ENCODE peak calls at places on chromosome 3, in eight cellular contexts. One of them, this sample, is unnamed.
A peak's percentile ranks its signal among the peaks of the same experiment; 100 is the strongest.

GRCh38 chr3:24734019-24734418 is 239.4 kb upstream of the THRB start:
- DNase-seq in suprapubic skin: no peak
- DNase-seq in cardiac muscle cell: no peak
- DNase-seq in HFFc6: no peak
- DNase-seq in ovary: no peak
- DNase-seq in cardiac fibroblast: no peak
- DNase-seq in left lung: no peak
- DNase-seq in neural progenitor cell: no peak
- DNase-seq in this sample: no peak

GRCh38 chr3:101964861-101965260 is 115.5 kb downstream of the NFKBIZ start:
- DNase-seq in ovary: no peak
- DNase-seq in cardiac fibroblast: peak; percentile 38
- DNase-seq in cardiac muscle cell: no peak
- DNase-seq in suprapubic skin: no peak
- DNase-seq in neural progenitor cell: peak; percentile 11
- DNase-seq in left lung: no peak
- DNase-seq in HFFc6: no peak
- DNase-seq in this sample: no peak

GRCh38 chr3:133477497-133477896 is 77.6 kb downstream of the BFSP2 start:
- DNase-seq in left lung: no peak
- DNase-seq in suprapubic skin: no peak
- DNase-seq in ovary: no peak
- DNase-seq in neural progenitor cell: no peak
- DNase-seq in cardiac fibroblast: no peak
- DNase-seq in cardiac muscle cell: no peak
- DNase-seq in HFFc6: no peak
- DNase-seq in this sample: no peak

GRCh38 chr3:147529551-147529950 is 120.4 kb downstream of the ZIC1 start:
- DNase-seq in cardiac fibroblast: no peak
- DNase-seq in left lung: no peak
- DNase-seq in HFFc6: no peak
- DNase-seq in cardiac muscle cell: no peak
- DNase-seq in suprapubic skin: no peak
- DNase-seq in neural progenitor cell: no peak
- DNase-seq in ovary: no peak
- DNase-seq in this sample: no peak

GRCh38 chr3:170320471-170321121 is 36.9 kb upstream of the SKIL start:
- DNase-seq in neural progenitor cell: no peak
- DNase-seq in cardiac muscle cell: no peak
- DNase-seq in HFFc6: no peak
- DNase-seq in left lung: no peak
- DNase-seq in cardiac fibroblast: no peak
- DNase-seq in ovary: no peak
- DNase-seq in suprapubic skin: no peak
- DNase-seq in this sample: no peak

GRCh38 chr3:195895078-195895899 is 13.1 kb downstream of the TNK2 start:
- DNase-seq in left lung: peak; percentile 57
- DNase-seq in cardiac muscle cell: peak; percentile 60
- DNase-seq in HFFc6: peak; percentile 33
- DNase-seq in cardiac fibroblast: peak; percentile 58
- DNase-seq in ovary: no peak
- DNase-seq in suprapubic skin: no peak
- DNase-seq in neural progenitor cell: peak; percentile 61
- DNase-seq in this sample: peak; percentile 77

GRCh38 chr3:141462176-141462859 is 24.5 kb upstream of the RASA2 start:
- DNase-seq in ovary: no peak
- DNase-seq in left lung: no peak
- DNase-seq in suprapubic skin: no peak
- DNase-seq in HFFc6: no peak
- DNase-seq in cardiac fibroblast: no peak
- DNase-seq in neural progenitor cell: no peak
- DNase-seq in cardiac muscle cell: no peak
- DNase-seq in this sample: no peak

GRCh38 chr3:193982258-193982659 is 153.7 kb upstream of the HES1 start:
- DNase-seq in suprapubic skin: peak; percentile 88
- DNase-seq in neural progenitor cell: no peak
- DNase-seq in HFFc6: no peak
- DNase-seq in ovary: peak; percentile 35
- DNase-seq in cardiac muscle cell: no peak
- DNase-seq in cardiac fibroblast: peak; percentile 38
- DNase-seq in left lung: peak; percentile 59
- DNase-seq in this sample: no peak

GRCh38 chr3:132417695-132418520 is 606 bp downstream of the DNAJC13 start:
- DNase-seq in cardiac fibroblast: peak; percentile 81
- DNase-seq in cardiac muscle cell: peak; percentile 59
- DNase-seq in neural progenitor cell: peak; percentile 68
- DNase-seq in suprapubic skin: no peak
- DNase-seq in ovary: peak; percentile 53
- DNase-seq in HFFc6: peak; percentile 67
- DNase-seq in left lung: peak; percentile 77
- DNase-seq in this sample: no peak

GRCh38 chr3:15405448-15406050 is 21.8 kb downstream of the METTL6 start:
- DNase-seq in neural progenitor cell: peak; percentile 70
- DNase-seq in cardiac muscle cell: peak; percentile 57
- DNase-seq in ovary: no peak
- DNase-seq in HFFc6: peak; percentile 61
- DNase-seq in suprapubic skin: no peak
- DNase-seq in cardiac fibroblast: peak; percentile 78
- DNase-seq in left lung: no peak
- DNase-seq in this sample: no peak

GRCh38 chr3:111846717-111847116 is 12.3 kb upstream of the PHLDB2 start:
- DNase-seq in suprapubic skin: no peak
- DNase-seq in cardiac muscle cell: no peak
- DNase-seq in left lung: no peak
- DNase-seq in cardiac fibroblast: peak; percentile 95
- DNase-seq in neural progenitor cell: no peak
- DNase-seq in HFFc6: peak; percentile 80
- DNase-seq in ovary: no peak
- DNase-seq in this sample: no peak

GRCh38 chr3:45011756-45012441 is 14.2 kb upstream of the CLEC3B start:
- DNase-seq in suprapubic skin: no peak
- DNase-seq in cardiac fibroblast: peak; percentile 96
- DNase-seq in ovary: peak; percentile 75
- DNase-seq in cardiac muscle cell: no peak
- DNase-seq in HFFc6: peak; percentile 87
- DNase-seq in left lung: no peak
- DNase-seq in neural progenitor cell: no peak
- DNase-seq in this sample: no peak

GRCh38 chr3:195574497-195575304 is 9.0 kb downstream of the APOD start:
- DNase-seq in ovary: no peak
- DNase-seq in cardiac fibroblast: no peak
- DNase-seq in neural progenitor cell: no peak
- DNase-seq in HFFc6: no peak
- DNase-seq in suprapubic skin: no peak
- DNase-seq in cardiac muscle cell: no peak
- DNase-seq in left lung: no peak
- DNase-seq in this sample: no peak

GRCh38 chr3:196067439-196067838 is 14.5 kb downstream of the TFRC start:
- DNase-seq in cardiac muscle cell: no peak
- DNase-seq in suprapubic skin: no peak
- DNase-seq in neural progenitor cell: no peak
- DNase-seq in left lung: no peak
- DNase-seq in HFFc6: no peak
- DNase-seq in cardiac fibroblast: no peak
- DNase-seq in ovary: no peak
- DNase-seq in this sample: no peak

GRCh38 chr3:160006282-160007163 is 17.9 kb downstream of the IL12A start:
- DNase-seq in cardiac fibroblast: peak; percentile 83
- DNase-seq in HFFc6: peak; percentile 58
- DNase-seq in suprapubic skin: no peak
- DNase-seq in ovary: no peak
- DNase-seq in left lung: no peak
- DNase-seq in neural progenitor cell: peak; percentile 64
- DNase-seq in cardiac muscle cell: peak; percentile 65
- DNase-seq in this sample: peak; percentile 32

GRCh38 chr3:13282986-13283876 is 136.9 kb downstream of the NUP210 start:
- DNase-seq in cardiac muscle cell: peak; percentile 72
- DNase-seq in neural progenitor cell: peak; percentile 70
- DNase-seq in cardiac fibroblast: no peak
- DNase-seq in suprapubic skin: no peak
- DNase-seq in left lung: peak; percentile 10
- DNase-seq in HFFc6: no peak
- DNase-seq in ovary: no peak
- DNase-seq in this sample: peak; percentile 62

GRCh38 chr3:123110238-123110952 is 43.6 kb downstream of the PDIA5 start:
- DNase-seq in cardiac fibroblast: no peak
- DNase-seq in left lung: no peak
- DNase-seq in neural progenitor cell: peak; percentile 81
- DNase-seq in ovary: no peak
- DNase-seq in cardiac muscle cell: no peak
- DNase-seq in suprapubic skin: no peak
- DNase-seq in HFFc6: no peak
- DNase-seq in this sample: no peak

GRCh38 chr3:134694946-134695543 is 44.2 kb upstream of the KY start:
- DNase-seq in left lung: no peak
- DNase-seq in HFFc6: no peak
- DNase-seq in ovary: no peak
- DNase-seq in neural progenitor cell: no peak
- DNase-seq in suprapubic skin: no peak
- DNase-seq in cardiac fibroblast: no peak
- DNase-seq in cardiac muscle cell: no peak
- DNase-seq in this sample: no peak

GRCh38 chr3:172666181-172666872 is 44.5 kb downstream of the NCEH1 start:
- DNase-seq in neural progenitor cell: no peak
- DNase-seq in HFFc6: no peak
- DNase-seq in cardiac muscle cell: no peak
- DNase-seq in suprapubic skin: no peak
- DNase-seq in ovary: no peak
- DNase-seq in left lung: no peak
- DNase-seq in cardiac fibroblast: peak; percentile 25
- DNase-seq in this sample: no peak
- TF ChIP-seq CTCF in neural progenitor cell: no peak
- TF ChIP-seq CTCF in HFFc6: no peak
- TF ChIP-seq CTCF in cardiac muscle cell: peak; percentile 51
- TF ChIP-seq CTCF in suprapubic skin: no peak
- TF ChIP-seq CTCF in ovary: no peak
- TF ChIP-seq CTCF in left lung: no peak
- TF ChIP-seq CTCF in cardiac fibroblast: peak; percentile 37
- TF ChIP-seq CTCF in this sample: no peak

GRCh38 chr3:108202834-108203233 is 19.4 kb downstream of the IFT57 start:
- DNase-seq in suprapubic skin: no peak
- DNase-seq in neural progenitor cell: no peak
- DNase-seq in cardiac muscle cell: no peak
- DNase-seq in left lung: no peak
- DNase-seq in HFFc6: peak; percentile 78
- DNase-seq in ovary: no peak
- DNase-seq in cardiac fibroblast: peak; percentile 65
- DNase-seq in this sample: peak; percentile 16
- TF ChIP-seq CTCF in suprapubic skin: no peak
- TF ChIP-seq CTCF in neural progenitor cell: no peak
- TF ChIP-seq CTCF in cardiac muscle cell: no peak
- TF ChIP-seq CTCF in left lung: no peak
- TF ChIP-seq CTCF in HFFc6: peak; percentile 24
- TF ChIP-seq CTCF in ovary: no peak
- TF ChIP-seq CTCF in cardiac fibroblast: no peak
- TF ChIP-seq CTCF in this sample: no peak

GRCh38 chr3:127038476-127038875 is 55.6 kb downstream of the PLXNA1 start:
- DNase-seq in cardiac muscle cell: no peak
- DNase-seq in cardiac fibroblast: no peak
- DNase-seq in left lung: peak; percentile 24
- DNase-seq in ovary: no peak
- DNase-seq in HFFc6: no peak
- DNase-seq in suprapubic skin: no peak
- DNase-seq in neural progenitor cell: no peak
- DNase-seq in this sample: no peak

GRCh38 chr3:127037423-127037841 is 54.5 kb downstream of the PLXNA1 start:
- DNase-seq in left lung: peak; percentile 28
- DNase-seq in neural progenitor cell: no peak
- DNase-seq in cardiac fibroblast: no peak
- DNase-seq in cardiac muscle cell: no peak
- DNase-seq in ovary: no peak
- DNase-seq in suprapubic skin: no peak
- DNase-seq in HFFc6: no peak
- DNase-seq in this sample: no peak

GRCh38 chr3:127038923-127039581 is 56.1 kb downstream of the PLXNA1 start:
- DNase-seq in left lung: peak; percentile 19
- DNase-seq in HFFc6: no peak
- DNase-seq in cardiac fibroblast: no peak
- DNase-seq in ovary: peak; percentile 22
- DNase-seq in neural progenitor cell: no peak
- DNase-seq in cardiac muscle cell: no peak
- DNase-seq in suprapubic skin: no peak
- DNase-seq in this sample: no peak

GRCh38 chr3:127037021-127037400 is 54.1 kb downstream of the PLXNA1 start:
- DNase-seq in neural progenitor cell: no peak
- DNase-seq in ovary: no peak
- DNase-seq in HFFc6: no peak
- DNase-seq in cardiac muscle cell: no peak
- DNase-seq in suprapubic skin: no peak
- DNase-seq in cardiac fibroblast: no peak
- DNase-seq in left lung: no peak
- DNase-seq in this sample: no peak

GRCh38 chr3:127037971-127038446 is 55.1 kb downstream of the PLXNA1 start:
- DNase-seq in cardiac fibroblast: no peak
- DNase-seq in suprapubic skin: no peak
- DNase-seq in left lung: peak; percentile 29
- DNase-seq in neural progenitor cell: no peak
- DNase-seq in cardiac muscle cell: no peak
- DNase-seq in HFFc6: no peak
- DNase-seq in ovary: peak; percentile 20
- DNase-seq in this sample: no peak
- TF ChIP-seq CTCF in cardiac fibroblast: no peak
- TF ChIP-seq CTCF in suprapubic skin: no peak
- TF ChIP-seq CTCF in left lung: no peak
- TF ChIP-seq CTCF in neural progenitor cell: no peak
- TF ChIP-seq CTCF in cardiac muscle cell: no peak
- TF ChIP-seq CTCF in HFFc6: no peak
- TF ChIP-seq CTCF in ovary: no peak
- TF ChIP-seq CTCF in this sample: no peak

DNA sequence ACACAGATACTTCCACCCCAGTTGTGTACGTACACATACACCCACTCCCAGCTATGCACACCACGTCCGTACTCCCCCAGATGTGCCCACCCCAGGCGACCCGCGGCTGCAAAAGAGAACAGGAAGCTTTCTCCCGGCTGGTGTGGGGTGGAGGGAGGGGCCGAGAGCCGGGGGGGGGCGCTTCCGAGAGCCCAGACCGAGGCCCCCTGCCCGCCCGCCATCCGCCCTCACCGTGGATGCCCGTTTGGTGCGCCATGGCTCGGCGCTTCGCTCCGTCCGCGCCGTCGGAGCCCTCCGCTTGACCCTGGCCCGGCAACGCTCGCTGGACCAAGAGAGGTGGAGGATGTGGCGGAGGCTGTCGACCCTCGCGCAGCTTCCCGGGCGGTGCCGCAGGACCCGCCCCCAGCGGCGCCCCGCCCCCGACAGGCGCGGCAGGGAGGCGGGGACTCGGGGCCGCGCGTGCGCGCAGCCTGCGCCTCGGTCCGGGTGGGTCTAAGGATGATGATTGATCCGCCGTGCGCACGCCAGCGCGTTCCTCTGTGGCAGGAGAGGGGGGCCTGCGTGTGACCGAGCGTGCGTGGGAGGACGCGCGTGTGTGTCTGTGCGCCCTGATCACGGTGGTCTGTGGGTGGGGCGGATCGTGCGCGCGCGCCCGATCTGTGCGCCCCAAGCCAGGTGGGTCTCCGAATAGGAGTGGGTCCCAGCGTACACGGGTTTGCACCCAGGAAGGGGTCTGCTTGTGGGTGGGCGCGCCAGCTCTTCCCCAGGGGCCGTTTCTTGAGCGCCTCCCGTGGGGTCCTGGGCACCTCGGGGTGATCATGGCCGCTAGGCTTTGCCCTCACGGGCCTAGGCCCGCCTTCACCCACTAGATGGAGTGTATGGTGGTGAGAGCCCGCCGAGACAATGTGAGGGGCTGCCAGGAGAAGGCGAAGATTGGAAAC is at the start of gene TWF2:
- DNase-seq in cardiac fibroblast: peak; percentile 74
- DNase-seq in cardiac muscle cell: peak; percentile 91
- DNase-seq in HFFc6: peak; percentile 54
- DNase-seq in ovary: peak; percentile 84
- DNase-seq in neural progenitor cell: peak; percentile 93
- DNase-seq in left lung: peak; percentile 84
- DNase-seq in suprapubic skin: no peak
- DNase-seq in this sample: peak; percentile 90
- TF ChIP-seq CTCF in cardiac fibroblast: peak; percentile 41
- TF ChIP-seq CTCF in cardiac muscle cell: peak; percentile 46
- TF ChIP-seq CTCF in HFFc6: peak; percentile 58
- TF ChIP-seq CTCF in ovary: peak; percentile 44
- TF ChIP-seq CTCF in neural progenitor cell: peak; percentile 46
- TF ChIP-seq CTCF in left lung: peak; percentile 35
- TF ChIP-seq CTCF in suprapubic skin: no peak
- TF ChIP-seq CTCF in this sample: no peak